ENCODE peak calls at places on chromosomes 2 and 18, in six cellular contexts. One of them, this sample, is unnamed.

GRCh38 chr2:73870084-73870483 is 22.7 kb upstream of the ACTG2 start:
- DNase-seq in central memory CD8-positive, alpha-beta T cell: no peak
- DNase-seq in effector CD4-positive, alpha-beta T cell: no peak
- DNase-seq in endothelial cell of umbilical vein: peak; percentile 50
- DNase-seq in memory B cell: no peak
- DNase-seq in naive thymus-derived CD8-positive, alpha-beta T cell: no peak
- DNase-seq in this sample: no peak

GRCh38 chr18:11379660-11380059 is 229.7 kb upstream of the SLC35G4 start:
- DNase-seq in central memory CD8-positive, alpha-beta T cell: no peak
- DNase-seq in effector CD4-positive, alpha-beta T cell: no peak
- DNase-seq in endothelial cell of umbilical vein: no peak
- DNase-seq in memory B cell: no peak
- DNase-seq in naive thymus-derived CD8-positive, alpha-beta T cell: no peak
- DNase-seq in this sample: no peak

GRCh38 chr2:232249096-232249495 is 129.5 kb upstream of the ALPP start:
- DNase-seq in central memory CD8-positive, alpha-beta T cell: no peak
- DNase-seq in effector CD4-positive, alpha-beta T cell: no peak
- DNase-seq in endothelial cell of umbilical vein: no peak
- DNase-seq in memory B cell: no peak
- DNase-seq in naive thymus-derived CD8-positive, alpha-beta T cell: no peak
- DNase-seq in this sample: no peak

GRCh38 chr2:207143131-207143473 is 22.6 kb downstream of the KLF7 start:
- DNase-seq in central memory CD8-positive, alpha-beta T cell: no peak
- DNase-seq in effector CD4-positive, alpha-beta T cell: no peak
- DNase-seq in endothelial cell of umbilical vein: no peak
- DNase-seq in memory B cell: no peak
- DNase-seq in naive thymus-derived CD8-positive, alpha-beta T cell: no peak
- DNase-seq in this sample: no peak

GRCh38 chr18:46859855-46860254 is 57.5 kb downstream of the PIAS2 start:
- DNase-seq in central memory CD8-positive, alpha-beta T cell: no peak
- DNase-seq in effector CD4-positive, alpha-beta T cell: no peak
- DNase-seq in endothelial cell of umbilical vein: no peak
- DNase-seq in memory B cell: no peak
- DNase-seq in naive thymus-derived CD8-positive, alpha-beta T cell: no peak
- DNase-seq in this sample: no peak

GRCh38 chr2:58569460-58570185 is 328.5 kb upstream of the FANCL start:
- DNase-seq in central memory CD8-positive, alpha-beta T cell: no peak
- DNase-seq in effector CD4-positive, alpha-beta T cell: no peak
- DNase-seq in endothelial cell of umbilical vein: no peak
- DNase-seq in memory B cell: no peak
- DNase-seq in naive thymus-derived CD8-positive, alpha-beta T cell: no peak
- DNase-seq in this sample: no peak

GRCh38 chr18:159037-159652 is 788 bp downstream of the USP14 start:
- DNase-seq in central memory CD8-positive, alpha-beta T cell: no peak
- DNase-seq in effector CD4-positive, alpha-beta T cell: no peak
- DNase-seq in endothelial cell of umbilical vein: peak; percentile 23
- DNase-seq in memory B cell: no peak
- DNase-seq in naive thymus-derived CD8-positive, alpha-beta T cell: no peak
- DNase-seq in this sample: no peak

GRCh38 chr18:58668897-58669296 is 2.4 kb upstream of the MALT1 start:
- DNase-seq in central memory CD8-positive, alpha-beta T cell: no peak
- DNase-seq in effector CD4-positive, alpha-beta T cell: no peak
- DNase-seq in endothelial cell of umbilical vein: peak; percentile 35
- DNase-seq in memory B cell: no peak
- DNase-seq in naive thymus-derived CD8-positive, alpha-beta T cell: no peak
- DNase-seq in this sample: no peak

GRCh38 chr2:96116879-96117533 is 635 bp upstream of the ADRA2B start:
- DNase-seq in central memory CD8-positive, alpha-beta T cell: peak; percentile 50
- DNase-seq in effector CD4-positive, alpha-beta T cell: peak; percentile 43
- DNase-seq in endothelial cell of umbilical vein: peak; percentile 17
- DNase-seq in memory B cell: peak; percentile 85
- DNase-seq in naive thymus-derived CD8-positive, alpha-beta T cell: peak; percentile 75
- DNase-seq in this sample: peak; percentile 82

GRCh38 chr2:177295479-177295878 is 31.0 kb upstream of the NFE2L2 start:
- DNase-seq in central memory CD8-positive, alpha-beta T cell: no peak
- DNase-seq in effector CD4-positive, alpha-beta T cell: no peak
- DNase-seq in endothelial cell of umbilical vein: peak; percentile 37
- DNase-seq in memory B cell: no peak
- DNase-seq in naive thymus-derived CD8-positive, alpha-beta T cell: no peak
- DNase-seq in this sample: no peak

GRCh38 chr2:98378901-98379300 is 32.6 kb downstream of the CNGA3 start:
- DNase-seq in central memory CD8-positive, alpha-beta T cell: no peak
- DNase-seq in effector CD4-positive, alpha-beta T cell: no peak
- DNase-seq in endothelial cell of umbilical vein: peak; percentile 10
- DNase-seq in memory B cell: no peak
- DNase-seq in naive thymus-derived CD8-positive, alpha-beta T cell: no peak
- DNase-seq in this sample: no peak

GRCh38 chr2:54613794-54614257 is 109.6 kb upstream of the EML6 start:
- DNase-seq in central memory CD8-positive, alpha-beta T cell: no peak
- DNase-seq in effector CD4-positive, alpha-beta T cell: no peak
- DNase-seq in endothelial cell of umbilical vein: peak; percentile 94
- DNase-seq in memory B cell: no peak
- DNase-seq in naive thymus-derived CD8-positive, alpha-beta T cell: no peak
- DNase-seq in this sample: no peak

GRCh38 chr18:10374615-10375295 is 79.7 kb upstream of the APCDD1 start:
- DNase-seq in central memory CD8-positive, alpha-beta T cell: no peak
- DNase-seq in effector CD4-positive, alpha-beta T cell: no peak
- DNase-seq in endothelial cell of umbilical vein: no peak
- DNase-seq in memory B cell: no peak
- DNase-seq in naive thymus-derived CD8-positive, alpha-beta T cell: no peak
- DNase-seq in this sample: no peak

GRCh38 chr2:69013123-69013836 is at the start of gene ANTXR1:
- DNase-seq in central memory CD8-positive, alpha-beta T cell: no peak
- DNase-seq in effector CD4-positive, alpha-beta T cell: no peak
- DNase-seq in endothelial cell of umbilical vein: peak; percentile 13
- DNase-seq in memory B cell: peak; percentile 23
- DNase-seq in naive thymus-derived CD8-positive, alpha-beta T cell: peak; percentile 5
- DNase-seq in this sample: no peak

GRCh38 chr2:96699621-96700020 is 40.2 kb downstream of the LMAN2L start:
- DNase-seq in central memory CD8-positive, alpha-beta T cell: no peak
- DNase-seq in effector CD4-positive, alpha-beta T cell: no peak
- DNase-seq in endothelial cell of umbilical vein: no peak
- DNase-seq in memory B cell: no peak
- DNase-seq in naive thymus-derived CD8-positive, alpha-beta T cell: no peak
- DNase-seq in this sample: no peak

GRCh38 chr2:61707984-61708852 is 145.6 kb downstream of the FAM161A start:
- DNase-seq in central memory CD8-positive, alpha-beta T cell: no peak
- DNase-seq in effector CD4-positive, alpha-beta T cell: no peak
- DNase-seq in endothelial cell of umbilical vein: no peak
- DNase-seq in memory B cell: no peak
- DNase-seq in naive thymus-derived CD8-positive, alpha-beta T cell: no peak
- DNase-seq in this sample: no peak

GRCh38 chr18:3057526-3057925 is 44.6 kb upstream of the LPIN2 start:
- DNase-seq in central memory CD8-positive, alpha-beta T cell: no peak
- DNase-seq in effector CD4-positive, alpha-beta T cell: no peak
- DNase-seq in endothelial cell of umbilical vein: no peak
- DNase-seq in memory B cell: no peak
- DNase-seq in naive thymus-derived CD8-positive, alpha-beta T cell: no peak
- DNase-seq in this sample: no peak

GRCh38 chr2:85430780-85431601 is 12.5 kb downstream of the SH2D6 start:
- DNase-seq in central memory CD8-positive, alpha-beta T cell: no peak
- DNase-seq in effector CD4-positive, alpha-beta T cell: no peak
- DNase-seq in endothelial cell of umbilical vein: no peak
- DNase-seq in memory B cell: no peak
- DNase-seq in naive thymus-derived CD8-positive, alpha-beta T cell: no peak
- DNase-seq in this sample: no peak

GRCh38 chr2:101736861-101737291 is 39.4 kb downstream of the MAP4K4 start:
- DNase-seq in central memory CD8-positive, alpha-beta T cell: no peak
- DNase-seq in effector CD4-positive, alpha-beta T cell: no peak
- DNase-seq in endothelial cell of umbilical vein: peak; percentile 62
- DNase-seq in memory B cell: no peak
- DNase-seq in naive thymus-derived CD8-positive, alpha-beta T cell: no peak
- DNase-seq in this sample: no peak

GRCh38 chr2:67065046-67065445 is 332.1 kb upstream of the ETAA1 start:
- DNase-seq in central memory CD8-positive, alpha-beta T cell: no peak
- DNase-seq in effector CD4-positive, alpha-beta T cell: no peak
- DNase-seq in endothelial cell of umbilical vein: no peak
- DNase-seq in memory B cell: no peak
- DNase-seq in naive thymus-derived CD8-positive, alpha-beta T cell: no peak
- DNase-seq in this sample: no peak

GRCh38 chr2:23124214-23124735 is 260.7 kb upstream of the KLHL29 start:
- DNase-seq in central memory CD8-positive, alpha-beta T cell: no peak
- DNase-seq in effector CD4-positive, alpha-beta T cell: no peak
- DNase-seq in endothelial cell of umbilical vein: no peak
- DNase-seq in memory B cell: no peak
- DNase-seq in naive thymus-derived CD8-positive, alpha-beta T cell: no peak
- DNase-seq in this sample: no peak

GRCh38 chr2:149799296-149799695 is 211.7 kb upstream of the MMADHC start:
- DNase-seq in central memory CD8-positive, alpha-beta T cell: no peak
- DNase-seq in effector CD4-positive, alpha-beta T cell: no peak
- DNase-seq in endothelial cell of umbilical vein: peak; percentile 52
- DNase-seq in memory B cell: no peak
- DNase-seq in naive thymus-derived CD8-positive, alpha-beta T cell: no peak
- DNase-seq in this sample: no peak

This sample was measured in activated B cell treated with CpG ODN at 0.5 μM for 24 hours.